ENCODE peak calls at places on chromosomes 4 and X, in eight cellular contexts. X is memory B cell; L is fibroblast of lung; M is mesenchymal stem cell; Z is NCI-H2227 treated with DMSO at 0.1 percent for 48 hours; G is pancreas; Y is PC-3; S is activated T-helper 1 cell treated with anti-CD3 and anti-CD28 coated beads, Interleukin-12 subunit alpha, Interleukin-12 subunit beta, Interleukin-2, Interleukin-4 antibody, amounts not matched to agents 30 ng/mL and 10 ng/mL and 1 ng/mL, durations not matched to agents 14 hours and 24 hours and 36 hours. T is an unnamed sample.

GRCh38 chrX:109880629-109881028 is 122.3 kb upstream of the TMEM164 start:
- DNase-seq in Z (no peak), L (no peak), S (no peak), M (no peak), X (no peak), G (no peak), Y (no peak), T (no peak)

GRCh38 chrX:5458300-5458699 is 770.4 kb downstream of the NLGN4X start:
- DNase-seq in Y (peak), G (no peak), M (peak), S (no peak), Z (no peak), X (no peak), L (no peak), T (no peak)

GRCh38 chr4:146165840-146166239 is 9.7 kb upstream of the LSM6 start:
- DNase-seq in S (no peak), M (peak), L (peak), G (no peak), Z (no peak), X (no peak), Y (peak), T (no peak)

GRCh38 chrX:77742788-77743476 is 43.1 kb downstream of the ATRX start:
- DNase-seq in Z (no peak), M (no peak), X (no peak), L (no peak), Y (no peak), S (no peak), G (no peak), T (no peak)

GRCh38 chrX:143788265-143788664 is 67.7 kb upstream of the SPANXN2 start:
- DNase-seq in Z (no peak), G (no peak), M (peak), L (peak), X (no peak), S (no peak), Y (peak), T (no peak)

GRCh38 chr4:107630185-107630705 is 89.8 kb downstream of the PAPSS1 start:
- DNase-seq in M (no peak), G (no peak), Y (no peak), X (no peak), S (no peak), L (no peak), Z (no peak), T (no peak)

GRCh38 chrX:99394450-99394849 is 1015.6 kb downstream of the PCDH19 start:
- DNase-seq in G (no peak), Y (no peak), S (no peak), X (no peak), M (no peak), Z (no peak), L (no peak), T (no peak)

GRCh38 chr4:155042014-155042413 is 166.4 kb upstream of the NPY2R start:
- DNase-seq in S (no peak), M (no peak), L (no peak), X (no peak), Z (no peak), G (no peak), Y (no peak), T (no peak)

GRCh38 chr4:150106886-150107285 is 28.6 kb downstream of the DCLK2 start:
- DNase-seq in S (no peak), L (no peak), Y (no peak), Z (no peak), G (no peak), X (no peak), M (no peak), T (no peak)

GRCh38 chrX:20680998-20681397 is 414.3 kb upstream of the RPS6KA3 start:
- DNase-seq in L (no peak), Z (no peak), M (no peak), S (no peak), G (no peak), Y (peak), X (no peak), T (no peak)

GRCh38 chr4:84497220-84497834 is 1.8 kb downstream of the NKX6-1 start:
- DNase-seq in G (peak), L (peak), Y (no peak), M (peak), Z (no peak), X (no peak), S (no peak), T (no peak)

GRCh38 chr4:77652237-77652897 is 46.7 kb downstream of the CXCL13 start:
- DNase-seq in L (no peak), M (no peak), Z (no peak), Y (no peak), G (no peak), S (no peak), X (no peak), T (no peak)

GRCh38 chr4:8267077-8267476 is 2.5 kb upstream of the HTRA3 start:
- DNase-seq in X (peak), Y (peak), M (peak), L (no peak), G (peak), Z (no peak), S (peak), T (peak)

GRCh38 chr4:154039435-154040061 is 250.7 kb upstream of the SFRP2 start:
- DNase-seq in G (no peak), S (no peak), M (no peak), Z (no peak), X (no peak), L (no peak), Y (no peak), T (no peak)

GRCh38 chr4:10093273-10093621 is 23.4 kb downstream of the WDR1 start:
- DNase-seq in S (no peak), M (no peak), X (no peak), G (peak), L (no peak), Z (no peak), Y (no peak), T (no peak)

GRCh38 chr4:86522349-86522748 is 71.8 kb upstream of the PTPN13 start:
- DNase-seq in S (no peak), Z (no peak), M (no peak), Y (peak), G (no peak), X (no peak), L (no peak), T (no peak)

GRCh38 chr4:125389713-125390112 is 75.0 kb downstream of the FAT4 start:
- DNase-seq in S (no peak), M (peak), L (peak), G (no peak), Y (peak), Z (no peak), X (no peak), T (no peak)

GRCh38 chr4:25100156-25100555 is 60.1 kb downstream of the SEPSECS start:
- DNase-seq in X (no peak), G (no peak), L (peak), M (no peak), S (no peak), Z (no peak), Y (no peak), T (no peak)

GRCh38 chr4:34261799-34262314 is 1982.5 kb downstream of the ARAP2 start:
- DNase-seq in S (no peak), M (no peak), X (no peak), G (no peak), Z (no peak), L (no peak), Y (peak), T (no peak)

GRCh38 chrX:13077168-13077567 is 32.7 kb upstream of the FAM9C start:
- DNase-seq in L (peak), M (peak), Y (peak), G (no peak), X (no peak), Z (no peak), S (no peak), T (no peak)

GRCh38 chrX:26783512-26784225 is 567.7 kb downstream of the MAGEB5 start:
- DNase-seq in S (no peak), M (peak), G (no peak), X (no peak), Y (peak), Z (no peak), L (peak), T (no peak)

GRCh38 chr4:127479031-127479622 is 153.6 kb upstream of the INTU start:
- DNase-seq in M (peak), Y (peak), Z (peak), X (no peak), S (no peak), G (no peak), L (peak), T (no peak)

GRCh38 chr4:121072080-121072835 is at the start of gene NDNF:
- DNase-seq in X (no peak), L (peak), M (peak), S (peak), G (peak), Z (no peak), Y (no peak), T (peak)

GRCh38 chr4:168790898-168791297 is 219.2 kb downstream of the CBR4 start:
- DNase-seq in X (no peak), S (no peak), G (no peak), M (no peak), Z (no peak), L (no peak), Y (no peak), T (no peak)

GRCh38 chr4:102759835-102760644 is 728 bp downstream of the MANBA start:
- DNase-seq in Z (peak), M (peak), L (peak), Y (peak), G (no peak), S (peak), X (peak), T (peak)

GRCh38 chrX:261167-261857 is 19.9 kb upstream of the PLCXD1 start:
- DNase-seq in Z (no peak), G (peak), L (peak), Y (peak), M (peak), S (no peak), X (no peak), T (no peak)